ENCODE peak calls at places on chromosomes 4 and X, in ten cellular contexts. E is CD8-positive, alpha-beta memory T cell; U is substantia nigra; R is GDM1; V is stimulated activated CD8-positive, alpha-beta memory T cell treated with anti-CD3 and anti-CD28 coated beads, Interleukin-7, amount 100 ng/mL, for 1 hour; C is foreskin keratinocyte; Q is activated CD8-positive, alpha-beta T cell treated with anti-CD3 and anti-CD28 coated beads for 36 hours; S is Right ventricle myocardium inferior; L is neuronal stem cell; N is pons. X is an unnamed sample.

GRCh38 chrX:48689143-48689920 is 5.7 kb downstream of the WAS start:
- DNase-seq in E (no peak), U (no peak), R (no peak), V (no peak), C (no peak), Q (no peak), S (no peak), L (no peak), N (no peak), X (no peak)

GRCh38 chr4:144575181-144575580 is 70.8 kb upstream of the HHIP start:
- DNase-seq in E (no peak), U (peak; percentile 39), R (no peak), V (no peak), C (no peak), Q (no peak), S (no peak), L (no peak), N (peak; percentile 87), X (no peak)

GRCh38 chr4:86963697-86964096 is 28.9 kb downstream of the AFF1 start:
- DNase-seq in E (no peak), U (no peak), R (no peak), V (no peak), C (peak; percentile 75), Q (no peak), S (no peak), L (no peak), N (no peak), X (no peak)

GRCh38 chr4:41058426-41058825 is 155.9 kb downstream of the APBB2 start:
- DNase-seq in E (no peak), U (no peak), R (no peak), V (no peak), C (no peak), Q (no peak), S (no peak), L (no peak), N (no peak), X (no peak)

GRCh38 chrX:33725556-33726232 is 406.4 kb downstream of the FAM47A start:
- DNase-seq in E (no peak), U (no peak), R (no peak), V (no peak), C (peak; percentile 15), Q (no peak), S (no peak), L (peak; percentile 8), N (no peak), X (no peak)

GRCh38 chr4:145812902-145813301 is 125.7 kb downstream of the ZNF827 start:
- DNase-seq in E (no peak), U (no peak), R (no peak), V (no peak), C (peak; percentile 96), Q (no peak), S (no peak), L (no peak), N (no peak), X (no peak)

GRCh38 chrX:43557792-43558191 is 98.3 kb upstream of the MAOA start:
- DNase-seq in E (peak; percentile 5), U (peak; percentile 24), R (peak; percentile 14), V (peak; percentile 33), C (peak; percentile 26), Q (peak; percentile 74), S (no peak), L (peak; percentile 15), N (peak; percentile 36), X (peak; percentile 63)

GRCh38 chrX:15356444-15356843 is 21.1 kb upstream of the PIGA start:
- DNase-seq in E (no peak), U (no peak), R (no peak), V (no peak), C (no peak), Q (no peak), S (no peak), L (no peak), N (no peak), X (no peak)

GRCh38 chrX:43423876-43424275 is 232.2 kb upstream of the MAOA start:
- DNase-seq in E (no peak), U (no peak), R (no peak), V (no peak), C (peak; percentile 13), Q (no peak), S (no peak), L (no peak), N (no peak), X (no peak)

GRCh38 chr4:184751585-184751956 is 17.7 kb upstream of the CENPU start:
- DNase-seq in E (no peak), U (no peak), R (no peak), V (no peak), C (no peak), Q (no peak), S (no peak), L (no peak), N (no peak), X (no peak)

GRCh38 chrX:11241720-11242119 is 51.5 kb upstream of the AMELX start:
- DNase-seq in E (no peak), U (no peak), R (no peak), V (no peak), C (no peak), Q (no peak), S (no peak), L (no peak), N (no peak), X (no peak)

GRCh38 chr4:33316033-33316432 is 2595.9 kb downstream of the PCDH7 start:
- DNase-seq in E (no peak), U (no peak), R (no peak), V (no peak), C (peak; percentile 54), Q (no peak), S (no peak), L (no peak), N (no peak), X (no peak)

GRCh38 chr4:1727117-1728031 is 6.1 kb downstream of the TACC3 start:
- DNase-seq in E (no peak), U (no peak), R (peak; percentile 55), V (no peak), C (peak; percentile 97), Q (no peak), S (peak; percentile 90), L (no peak), N (no peak), X (peak; percentile 67)

GRCh38 chr4:102474736-102475504 is 26.2 kb upstream of the NFKB1 start:
- DNase-seq in E (no peak), U (no peak), R (no peak), V (no peak), C (peak; percentile 23), Q (no peak), S (no peak), L (no peak), N (no peak), X (no peak)

GRCh38 chr4:38691251-38692008 is 27.4 kb downstream of the KLF3 start:
- DNase-seq in E (no peak), U (no peak), R (no peak), V (no peak), C (no peak), Q (no peak), S (no peak), L (no peak), N (no peak), X (no peak)

GRCh38 chrX:119667111-119667928 is 25.6 kb downstream of the SEPTIN6 start:
- DNase-seq in E (no peak), U (no peak), R (no peak), V (no peak), C (no peak), Q (no peak), S (no peak), L (no peak), N (no peak), X (no peak)

GRCh38 chr4:96473246-96473645 is 633.4 kb downstream of the PDHA2 start:
- DNase-seq in E (no peak), U (no peak), R (no peak), V (no peak), C (no peak), Q (no peak), S (no peak), L (no peak), N (no peak), X (no peak)

GRCh38 chr4:75142377-75142776 is 209.5 kb downstream of the PARM1 start:
- DNase-seq in E (no peak), U (no peak), R (no peak), V (no peak), C (no peak), Q (no peak), S (no peak), L (no peak), N (no peak), X (no peak)

GRCh38 chrX:119272882-119273806 is 37.1 kb downstream of the PGRMC1 start:
- DNase-seq in E (peak; percentile 4), U (no peak), R (no peak), V (no peak), C (peak; percentile 60), Q (peak; percentile 63), S (peak; percentile 60), L (peak; percentile 32), N (no peak), X (peak; percentile 28)

GRCh38 chr4:79865253-79865652 is 207.8 kb downstream of the ANTXR2 start:
- DNase-seq in E (no peak), U (no peak), R (no peak), V (no peak), C (peak; percentile 59), Q (no peak), S (no peak), L (no peak), N (no peak), X (no peak)

GRCh38 chr4:74534936-74535335 is 90.0 kb downstream of the AREG start:
- DNase-seq in E (no peak), U (no peak), R (no peak), V (no peak), C (no peak), Q (no peak), S (no peak), L (no peak), N (no peak), X (no peak)

GRCh38 chrX:24294619-24295018 is 19.2 kb downstream of the SUPT20HL2 start:
- DNase-seq in E (no peak), U (no peak), R (no peak), V (no peak), C (no peak), Q (peak; percentile 64), S (peak; percentile 56), L (no peak), N (peak; percentile 0), X (no peak)

GRCh38 chrX:97835969-97836368 is 952.3 kb downstream of the RPA4 start:
- DNase-seq in E (no peak), U (no peak), R (no peak), V (no peak), C (no peak), Q (no peak), S (no peak), L (no peak), N (no peak), X (no peak)

GRCh38 chr4:156766846-156767245 is 204.8 kb downstream of the PDGFC start:
- DNase-seq in E (no peak), U (no peak), R (no peak), V (no peak), C (no peak), Q (no peak), S (no peak), L (no peak), N (no peak), X (no peak)

GRCh38 chr4:71732706-71733105 is 51.2 kb downstream of the GC start:
- DNase-seq in E (no peak), U (no peak), R (no peak), V (no peak), C (peak; percentile 31), Q (no peak), S (no peak), L (no peak), N (peak; percentile 19), X (no peak)

GRCh38 chr4:26896636-26897035 is 36.0 kb downstream of the STIM2 start:
- DNase-seq in E (no peak), U (no peak), R (no peak), V (no peak), C (peak; percentile 54), Q (no peak), S (no peak), L (no peak), N (no peak), X (no peak)

GRCh38 chr4:1245481-1246051 is 3.4 kb downstream of the CTBP1 start:
- DNase-seq in E (no peak), U (no peak), R (no peak), V (no peak), C (no peak), Q (no peak), S (peak; percentile 45), L (no peak), N (no peak), X (no peak)

GRCh38 chr4:189046642-189047041 is 894.0 kb upstream of the FRG1 start:
- DNase-seq in E (no peak), U (no peak), R (no peak), V (no peak), C (peak; percentile 83), Q (no peak), S (no peak), L (no peak), N (no peak), X (no peak)